ENCODE peak calls at places on chromosomes 16 and 17, in four cellular contexts. T, R, L and X are unnamed samples. For H3K9me3, the result is how much of the 10 kb centered on the place peaks cover.

GRCh38 chr17:27569257-27569722 is 61.7 kb upstream of the LGALS9 start:
- DNase-seq in R (peak), T (no peak), L (peak), X (peak)

GRCh38 chr17:43536236-43537088 is 9.7 kb downstream of the ETV4 start:
- DNase-seq in R (peak), L (no peak), T (no peak), X (no peak)

GRCh38 chr16:78297066-78297666 is 197.7 kb downstream of the WWOX start:
- DNase-seq in R (no peak), L (no peak), T (no peak), X (no peak)

GRCh38 chr16:84547539-84548058 is 43.1 kb upstream of the MEAK7 start:
- DNase-seq in R (no peak), T (no peak), L (no peak), X (no peak)

GRCh38 chr16:84737658-84738057 is 37.9 kb downstream of the USP10 start:
- DNase-seq in L (no peak), R (no peak), T (no peak), X (no peak)

GRCh38 chr16:28886945-28887344 is 8.7 kb downstream of the ATP2A1 start:
- DNase-seq in R (no peak), L (no peak), T (no peak), X (no peak)

GRCh38 chr16:50881331-50881830 is 139.5 kb downstream of the CYLD start:
- DNase-seq in L (no peak), R (no peak), T (no peak), X (no peak)

GRCh38 chr17:57818066-57818465 is 31.8 kb downstream of the MRPS23 start:
- DNase-seq in T (no peak), L (no peak), R (no peak), X (no peak)

GRCh38 chr17:37742762-37743611 is 1.9 kb downstream of the HNF1B start:
- DNase-seq in T (no peak), L (no peak), R (peak), X (no peak)

GRCh38 chr17:44607836-44608690 is 48.2 kb upstream of the MEIOC start:
- DNase-seq in L (peak), T (peak), R (no peak), X (no peak)

GRCh38 chr17:44348234-44348987 is 3.3 kb downstream of the GRN start:
- DNase-seq in L (no peak), T (no peak), R (no peak), X (no peak)

GRCh38 chr17:33499025-33499424 is 205.9 kb upstream of the ASIC2 start:
- DNase-seq in L (no peak), T (no peak), R (no peak), X (no peak)

GRCh38 chr17:1762233-1762905 is 509 bp downstream of the SERPINF1 start:
- DNase-seq in R (no peak), L (no peak), T (peak), X (no peak)

GRCh38 chr17:41060052-41060604 is at the start of gene KRTAP2-3:
- DNase-seq in L (no peak), T (peak), R (peak), X (no peak)

GRCh38 chr17:82399030-82399429 is 19.1 kb upstream of the HEXD start:
- DNase-seq in L (peak), T (no peak), R (no peak), X (no peak)

GRCh38 chr17:3531266-3532101 is 26.1 kb downstream of the TRPV3 start:
- DNase-seq in R (no peak), L (no peak), T (no peak), X (no peak)

GRCh38 chr16:20349615-20350014 is 2.9 kb downstream of the UMOD start:
- DNase-seq in L (no peak), T (no peak), R (no peak), X (no peak)

GRCh38 chr16:85564277-85565051 is 48.7 kb upstream of the GSE1 start:
- DNase-seq in T (no peak), L (no peak), R (peak), X (no peak)

GRCh38 chr16:57388359-57389086 is 16.0 kb upstream of the CCL17 start:
- DNase-seq in L (peak), R (peak), T (no peak), X (no peak)
- H3K9me3 ChIP-seq in L (under half), R (under half), T (under half), X (under half)

GRCh38 chr16:88288303-88288702 is 94.5 kb upstream of the ZNF469 start:
- DNase-seq in R (no peak), T (no peak), L (no peak), X (no peak)

GRCh38 chr16:88289549-88290344 is 93.0 kb upstream of the ZNF469 start:
- DNase-seq in T (no peak), R (no peak), L (no peak), X (peak)

GRCh38 chr16:88290850-88291830 is 91.6 kb upstream of the ZNF469 start:
- DNase-seq in L (no peak), R (no peak), T (no peak), X (no peak)

GRCh38 chr16:88287219-88287618 is 95.5 kb upstream of the ZNF469 start:
- DNase-seq in L (no peak), R (peak), T (no peak), X (peak)

DNA sequence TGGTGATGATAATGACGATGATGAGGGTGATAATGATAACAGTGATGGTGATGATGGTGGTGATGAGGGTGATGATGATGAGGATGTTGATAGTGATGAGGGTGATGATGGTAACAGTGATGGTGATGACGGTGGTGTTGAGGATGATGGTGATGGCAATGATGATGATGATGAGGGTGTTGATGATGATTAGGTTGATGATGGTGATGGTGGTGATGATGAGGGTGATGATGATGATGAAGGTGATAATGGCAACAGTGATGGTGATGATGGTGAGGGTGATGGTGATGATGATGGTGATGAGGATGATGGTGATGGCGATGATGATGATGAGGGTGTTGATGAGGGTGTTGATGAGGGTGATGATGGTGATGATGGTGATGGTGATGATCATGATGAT is 93.8 kb upstream of the ZNF469 start:
- DNase-seq in R (no peak), T (no peak), L (no peak), X (no peak)
- H3K9me3 ChIP-seq in R (under half), T (under half), L (under half), X (under half)

GRCh38 chr16:24381470-24382118 is 125.5 kb downstream of the CACNG3 start:
- DNase-seq in L (no peak), T (no peak), R (no peak), X (no peak)

GRCh38 chr16:24382929-24383328 is 126.8 kb downstream of the CACNG3 start:
- DNase-seq in T (no peak), L (no peak), R (no peak), X (no peak)

GRCh38 chr16:24378999-24379398 is 122.9 kb downstream of the CACNG3 start:
- DNase-seq in R (no peak), T (no peak), L (no peak), X (no peak)
- H3K9me3 ChIP-seq in R (under half), T (under half), L (under half), X (under half)

GRCh38 chr16:35931722-35932121 is 2472.3 kb downstream of the TP53TG3F start:
- DNase-seq in L (no peak), R (no peak), T (no peak), X (no peak)
- H3K9me3 ChIP-seq in L (under half), R (under half), T (under half), X (half or more)

GRCh38 chr17:22270381-22270780 is 578.1 kb downstream of the KCNJ18 start:
- DNase-seq in L (no peak), T (no peak), R (no peak), X (no peak)

GRCh38 chr17:22273308-22273707 is 581.0 kb downstream of the KCNJ18 start:
- DNase-seq in L (no peak), T (no peak), R (no peak), X (no peak)

GRCh38 chr17:22268214-22268911 is 576.0 kb downstream of the KCNJ18 start:
- DNase-seq in T (no peak), R (no peak), L (no peak), X (no peak)

GRCh38 chr17:22268912-22269220 is 576.5 kb downstream of the KCNJ18 start:
- DNase-seq in T (no peak), R (no peak), L (no peak), X (no peak)

DNA sequence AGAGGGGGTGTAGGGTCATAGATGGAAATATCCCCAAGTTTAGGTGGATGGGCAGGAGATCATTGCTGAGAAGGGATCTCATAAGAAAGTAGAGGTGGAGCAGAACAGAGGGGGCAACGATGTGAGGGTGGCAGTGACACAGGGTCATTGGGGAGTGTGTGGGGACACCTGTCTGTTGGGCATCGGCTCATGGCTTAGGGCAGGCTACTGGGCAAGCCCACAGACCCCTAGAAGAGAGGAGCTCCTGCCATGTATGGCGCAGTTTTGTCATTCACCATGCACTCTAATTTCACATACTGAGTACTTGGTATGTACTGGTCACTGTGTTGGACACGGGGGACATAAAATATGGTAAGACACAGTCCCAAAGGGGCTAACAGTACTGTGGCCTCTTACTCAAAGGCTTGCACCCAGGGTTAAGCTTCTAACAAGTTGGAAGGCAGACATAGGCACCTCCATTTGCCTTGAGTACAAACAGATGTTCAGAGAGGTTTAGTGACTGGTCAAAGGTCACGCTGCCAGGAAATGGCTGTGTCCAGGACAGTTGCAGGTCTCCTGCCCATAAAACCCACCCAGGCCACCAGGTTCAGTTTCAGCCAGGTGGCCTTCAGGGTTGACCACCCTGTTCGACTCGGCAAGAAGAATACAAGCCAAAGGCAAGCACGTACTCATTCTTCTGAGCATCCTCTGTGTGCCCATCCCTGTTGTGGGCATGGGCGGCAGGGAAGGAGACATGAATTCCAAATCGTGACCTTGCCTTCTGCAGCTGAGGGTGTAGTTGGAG is 580.2 kb downstream of the KCNJ18 start:
- DNase-seq in R (no peak), T (no peak), L (no peak), X (no peak)
- H3K9me3 ChIP-seq in R (under half), T (half or more), L (under half), X (under half)

GRCh38 chr16:75181630-75182029 is 25.3 kb downstream of the CTRB2 start:
- DNase-seq in R (no peak), L (no peak), T (no peak), X (no peak)
- H3K9me3 ChIP-seq in R (under half), L (under half), T (under half), X (under half)

GRCh38 chr17:52681486-52681885 is 523.0 kb upstream of the CA10 start:
- DNase-seq in L (no peak), R (no peak), T (no peak), X (no peak)
- H3K9me3 ChIP-seq in L (under half), R (under half), T (under half), X (under half)

GRCh38 chr17:22265807-22266206 is 573.5 kb downstream of the KCNJ18 start:
- DNase-seq in R (no peak), L (no peak), T (no peak), X (no peak)
- H3K9me3 ChIP-seq in R (under half), L (under half), T (half or more), X (under half)